ENCODE peak calls at places on chromosomes 1 and 21, in four cellular contexts. H is AG04450, L is Caco-2, Q is uterus. I is an unnamed sample.

GRCh38 chr1:65434760-65435159 is 14.3 kb downstream of the LEPR start:
- DNase-seq in H (no peak), L (no peak), Q (no peak), I (no peak)

GRCh38 chr1:44630116-44630515 is 44.2 kb downstream of the TMEM53 start:
- DNase-seq in H (no peak), L (no peak), Q (no peak), I (peak)

GRCh38 chr21:44985441-44986401 is 45.9 kb downstream of the SLX9 start:
- DNase-seq in H (no peak), L (no peak), Q (no peak), I (no peak)

GRCh38 chr1:226706664-226707063 is 32.4 kb downstream of the ITPKB start:
- DNase-seq in H (no peak), L (no peak), Q (peak), I (no peak)

GRCh38 chr1:88394958-88395357 is 289.1 kb upstream of the PKN2 start:
- DNase-seq in H (no peak), L (no peak), Q (no peak), I (no peak)

GRCh38 chr1:218679391-218679790 is 334.3 kb downstream of the TGFB2 start:
- DNase-seq in H (no peak), L (no peak), Q (no peak), I (no peak)

GRCh38 chr1:147630447-147630846 is 39.9 kb downstream of the ACP6 start:
- DNase-seq in H (no peak), L (no peak), Q (peak), I (no peak)

GRCh38 chr1:183912265-183912886 is 107.5 kb downstream of the RGL1 start:
- DNase-seq in H (no peak), L (no peak), Q (no peak), I (no peak)

GRCh38 chr21:41240040-41240439 is 72.1 kb downstream of the BACE2 start:
- DNase-seq in H (no peak), L (no peak), Q (no peak), I (no peak)

GRCh38 chr1:208387908-208388756 is 143.9 kb upstream of the PLXNA2 start:
- DNase-seq in H (no peak), L (no peak), Q (no peak), I (no peak)

GRCh38 chr1:205826975-205827374 is 14.0 kb upstream of the SLC41A1 start:
- DNase-seq in H (no peak), L (no peak), Q (no peak), I (no peak)

GRCh38 chr1:97379387-97380075 is 541.3 kb downstream of the DPYD start:
- DNase-seq in H (peak), L (no peak), Q (no peak), I (peak)

GRCh38 chr1:24236170-24237045 is 49.3 kb upstream of the IFNLR1 start:
- DNase-seq in H (peak), L (no peak), Q (peak), I (no peak)

GRCh38 chr1:999797-1000356 is at the start of gene HES4:
- DNase-seq in H (peak), L (peak), Q (peak), I (peak)

GRCh38 chr1:234500269-234500668 is 21.3 kb upstream of the TARBP1 start:
- DNase-seq in H (no peak), L (no peak), Q (no peak), I (no peak)

GRCh38 chr1:179187708-179188471 is 41.6 kb downstream of the ABL2 start:
- DNase-seq in H (no peak), L (no peak), Q (no peak), I (no peak)

GRCh38 chr1:236913371-236914037 is 90.7 kb downstream of the MT1HL1 start:
- DNase-seq in H (no peak), L (no peak), Q (no peak), I (no peak)

DNA sequence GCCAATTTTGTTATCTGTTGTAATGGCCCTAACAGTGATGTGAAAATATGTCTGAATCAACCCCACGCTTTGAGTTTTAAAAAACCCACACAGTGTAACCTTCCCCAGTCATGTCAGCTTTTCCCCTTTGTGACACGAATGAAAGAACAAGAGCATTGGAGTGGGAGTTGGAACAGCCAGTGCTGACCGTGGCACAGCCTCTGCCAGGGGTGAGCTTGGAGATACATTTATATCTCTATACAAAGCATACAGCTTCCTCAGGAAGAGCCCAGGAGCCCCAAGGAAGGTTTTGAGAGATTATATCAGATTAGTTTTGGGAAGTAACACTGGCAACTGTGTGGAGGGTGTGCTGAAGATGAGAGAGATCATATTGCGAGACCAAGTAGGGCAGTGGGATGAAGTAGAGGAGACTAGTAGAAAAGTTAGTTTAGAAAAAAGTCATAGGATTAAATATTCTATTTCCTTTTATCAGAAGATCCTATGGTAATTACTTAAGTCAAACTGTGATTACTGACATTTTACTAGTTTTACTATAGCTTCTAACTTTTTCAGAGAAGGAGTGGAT is 15.9 kb downstream of the LRRC8B start:
- DNase-seq in H (no peak), L (no peak), Q (no peak), I (no peak)
- TF ChIP-seq CTCF in H (no peak), L (no peak), Q (no peak), I (no peak)

GRCh38 chr1:31370021-31370420 is 2.9 kb downstream of the FABP3 start:
- DNase-seq in H (no peak), L (no peak), Q (no peak), I (no peak)
- H3K4me3 ChIP-seq in H (no peak), L (no peak), Q (no peak), I (no peak)

GRCh38 chr21:32920474-32920873 is 105.3 kb upstream of the OLIG2 start:
- DNase-seq in H (no peak), L (no peak), Q (no peak), I (no peak)
- TF ChIP-seq CTCF in H (no peak), L (no peak), Q (no peak), I (no peak)

DNA sequence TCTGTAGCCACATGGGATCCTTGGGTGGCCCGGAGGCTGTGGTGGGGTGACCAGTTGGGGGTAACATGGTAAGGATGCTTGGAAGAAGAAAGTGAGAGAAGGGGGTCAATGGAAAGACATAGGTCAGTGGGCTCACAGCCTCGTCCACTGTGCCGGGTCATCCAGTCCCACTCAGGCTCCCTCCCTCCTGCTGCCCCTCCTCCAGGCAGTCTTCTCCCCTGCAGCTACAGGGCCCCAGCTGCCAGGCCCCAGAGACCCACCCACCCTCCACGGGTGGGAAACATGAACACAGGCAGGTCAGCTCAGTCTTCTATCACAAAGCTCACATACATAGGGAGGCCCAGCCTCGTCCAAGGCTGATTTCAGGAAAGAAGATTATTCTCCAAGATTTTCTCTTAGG is 158.3 kb downstream of the ST6GALNAC5 start:
- DNase-seq in H (no peak), L (no peak), Q (no peak), I (no peak)
- H3K4me3 ChIP-seq in H (no peak), L (no peak), Q (no peak), I (no peak)

GRCh38 chr21:32383812-32384211 is 9.0 kb downstream of the URB1 start:
- DNase-seq in H (no peak), L (no peak), Q (no peak), I (no peak)
- TF ChIP-seq CTCF in H (no peak), L (no peak), Q (no peak), I (no peak)

GRCh38 chr1:169005776-169006175 is 100.7 kb upstream of the ATP1B1 start:
- DNase-seq in H (no peak), L (no peak), Q (no peak), I (no peak)

GRCh38 chr1:169003864-169004516 is 102.5 kb upstream of the ATP1B1 start:
- DNase-seq in H (no peak), L (no peak), Q (no peak), I (no peak)

GRCh38 chr1:169013821-169014220 is 92.7 kb upstream of the ATP1B1 start:
- DNase-seq in H (no peak), L (no peak), Q (no peak), I (no peak)

GRCh38 chr1:169012416-169012815 is 94.1 kb upstream of the ATP1B1 start:
- DNase-seq in H (no peak), L (no peak), Q (no peak), I (no peak)

GRCh38 chr1:169009666-169010065 is 96.8 kb upstream of the ATP1B1 start:
- DNase-seq in H (no peak), L (no peak), Q (no peak), I (no peak)
- H3K4me3 ChIP-seq in H (no peak), L (no peak), Q (no peak), I (no peak)

I was measured in AG04449.